ENCODE peak calls at places on chromosome 4, in five cellular contexts. One of them, this sample, is unnamed.

GRCh38 chr4:147834480-147834879 is 102.6 kb downstream of the ARHGAP10 start:
- DNase-seq in thyroid gland: no peak
- DNase-seq in heart left ventricle: no peak
- DNase-seq in suprapubic skin: no peak
- DNase-seq in tibial nerve: no peak
- DNase-seq in this sample: no peak

GRCh38 chr4:154738426-154738825 is 5.4 kb upstream of the LRAT start:
- DNase-seq in heart left ventricle: no peak
- DNase-seq in thyroid gland: peak; percentile 74
- DNase-seq in tibial nerve: no peak
- DNase-seq in suprapubic skin: no peak
- DNase-seq in this sample: no peak

GRCh38 chr4:125268065-125268755 is 46.5 kb upstream of the FAT4 start:
- DNase-seq in heart left ventricle: no peak
- DNase-seq in tibial nerve: no peak
- DNase-seq in thyroid gland: no peak
- DNase-seq in suprapubic skin: no peak
- DNase-seq in this sample: no peak

GRCh38 chr4:2583517-2583916 is 47.1 kb downstream of the FAM193A start:
- DNase-seq in suprapubic skin: no peak
- DNase-seq in heart left ventricle: no peak
- DNase-seq in thyroid gland: peak; percentile 58
- DNase-seq in tibial nerve: no peak
- DNase-seq in this sample: no peak

GRCh38 chr4:155944516-155944915 is 9.2 kb downstream of the CTSO start:
- DNase-seq in tibial nerve: no peak
- DNase-seq in thyroid gland: no peak
- DNase-seq in heart left ventricle: no peak
- DNase-seq in suprapubic skin: no peak
- DNase-seq in this sample: no peak

GRCh38 chr4:96260071-96260682 is 420.3 kb downstream of the PDHA2 start:
- DNase-seq in suprapubic skin: no peak
- DNase-seq in tibial nerve: no peak
- DNase-seq in heart left ventricle: no peak
- DNase-seq in thyroid gland: no peak
- DNase-seq in this sample: no peak

GRCh38 chr4:145341381-145341780 is 140.3 kb upstream of the SMAD1 start:
- DNase-seq in heart left ventricle: no peak
- DNase-seq in tibial nerve: no peak
- DNase-seq in suprapubic skin: no peak
- DNase-seq in thyroid gland: no peak
- DNase-seq in this sample: no peak

GRCh38 chr4:11799182-11799581 is 370.5 kb upstream of the HS3ST1 start:
- DNase-seq in thyroid gland: no peak
- DNase-seq in suprapubic skin: no peak
- DNase-seq in heart left ventricle: no peak
- DNase-seq in tibial nerve: no peak
- DNase-seq in this sample: no peak

GRCh38 chr4:140851032-140851636 is 94.9 kb upstream of the TBC1D9 start:
- DNase-seq in tibial nerve: peak; percentile 84
- DNase-seq in thyroid gland: peak; percentile 31
- DNase-seq in suprapubic skin: no peak
- DNase-seq in heart left ventricle: no peak
- DNase-seq in this sample: peak; percentile 50

GRCh38 chr4:69749771-69750170 is 10.6 kb downstream of the SULT1B1 start:
- DNase-seq in heart left ventricle: no peak
- DNase-seq in tibial nerve: no peak
- DNase-seq in suprapubic skin: no peak
- DNase-seq in thyroid gland: no peak
- DNase-seq in this sample: no peak

GRCh38 chr4:181822005-181822375 is 421.2 kb upstream of the TENM3 start:
- DNase-seq in heart left ventricle: no peak
- DNase-seq in thyroid gland: peak; percentile 17
- DNase-seq in tibial nerve: no peak
- DNase-seq in suprapubic skin: no peak
- DNase-seq in this sample: peak; percentile 72

GRCh38 chr4:7756561-7757355 is 182.9 kb downstream of the AFAP1 start:
- DNase-seq in suprapubic skin: no peak
- DNase-seq in thyroid gland: no peak
- DNase-seq in tibial nerve: no peak
- DNase-seq in heart left ventricle: peak; percentile 36
- DNase-seq in this sample: no peak

GRCh38 chr4:150695162-150695561 is 113.2 kb downstream of the MAB21L2 start:
- DNase-seq in tibial nerve: no peak
- DNase-seq in suprapubic skin: no peak
- DNase-seq in heart left ventricle: no peak
- DNase-seq in thyroid gland: no peak
- DNase-seq in this sample: no peak

GRCh38 chr4:6198768-6199343 is 1.5 kb downstream of the JAKMIP1 start:
- DNase-seq in heart left ventricle: no peak
- DNase-seq in thyroid gland: no peak
- DNase-seq in suprapubic skin: no peak
- DNase-seq in tibial nerve: no peak
- DNase-seq in this sample: no peak

GRCh38 chr4:87005690-87006461 is 71.1 kb downstream of the AFF1 start:
- DNase-seq in tibial nerve: no peak
- DNase-seq in suprapubic skin: no peak
- DNase-seq in thyroid gland: no peak
- DNase-seq in heart left ventricle: no peak
- DNase-seq in this sample: no peak

GRCh38 chr4:3724319-3725231 is 41.6 kb upstream of the ADRA2C start:
- DNase-seq in heart left ventricle: no peak
- DNase-seq in tibial nerve: no peak
- DNase-seq in suprapubic skin: no peak
- DNase-seq in thyroid gland: no peak
- DNase-seq in this sample: no peak

GRCh38 chr4:144611850-144612249 is 34.1 kb upstream of the HHIP start:
- DNase-seq in heart left ventricle: no peak
- DNase-seq in thyroid gland: no peak
- DNase-seq in tibial nerve: no peak
- DNase-seq in suprapubic skin: no peak
- DNase-seq in this sample: peak; percentile 3

GRCh38 chr4:10180927-10181744 is 64.5 kb upstream of the WDR1 start:
- DNase-seq in tibial nerve: no peak
- DNase-seq in heart left ventricle: no peak
- DNase-seq in suprapubic skin: no peak
- DNase-seq in thyroid gland: no peak
- DNase-seq in this sample: no peak

GRCh38 chr4:52868138-52868537 is 6.0 kb downstream of the RASL11B start:
- DNase-seq in heart left ventricle: peak; percentile 72
- DNase-seq in suprapubic skin: no peak
- DNase-seq in thyroid gland: peak; percentile 88
- DNase-seq in tibial nerve: no peak
- DNase-seq in this sample: peak; percentile 86

GRCh38 chr4:176970853-176971252 is 178.1 kb upstream of the VEGFC start:
- DNase-seq in thyroid gland: no peak
- DNase-seq in heart left ventricle: no peak
- DNase-seq in suprapubic skin: no peak
- DNase-seq in tibial nerve: no peak
- DNase-seq in this sample: no peak

GRCh38 chr4:139785356-139785755 is 119.7 kb downstream of the MGST2 start:
- DNase-seq in thyroid gland: no peak
- DNase-seq in tibial nerve: no peak
- DNase-seq in suprapubic skin: no peak
- DNase-seq in heart left ventricle: no peak
- DNase-seq in this sample: no peak

GRCh38 chr4:48247142-48247877 is 22.3 kb downstream of the TEC start:
- DNase-seq in suprapubic skin: no peak
- DNase-seq in thyroid gland: no peak
- DNase-seq in heart left ventricle: no peak
- DNase-seq in tibial nerve: no peak
- DNase-seq in this sample: no peak

GRCh38 chr4:110636231-110636676 is 13.4 kb upstream of the PITX2 start:
- DNase-seq in tibial nerve: no peak
- DNase-seq in suprapubic skin: no peak
- DNase-seq in thyroid gland: no peak
- DNase-seq in heart left ventricle: no peak
- DNase-seq in this sample: no peak
- H3K4me3 ChIP-seq in tibial nerve: no peak overlapping the region
- H3K4me3 ChIP-seq in suprapubic skin: peak overlapping the region; percentile 41
- H3K4me3 ChIP-seq in thyroid gland: no peak overlapping the region
- H3K4me3 ChIP-seq in heart left ventricle: no peak overlapping the region
- H3K4me3 ChIP-seq in this sample: no peak overlapping the region

GRCh38 chr4:174281182-174281737 is 2.2 kb downstream of the FBXO8 start:
- DNase-seq in tibial nerve: no peak
- DNase-seq in thyroid gland: no peak
- DNase-seq in suprapubic skin: no peak
- DNase-seq in heart left ventricle: no peak
- DNase-seq in this sample: no peak

GRCh38 chr4:174286870-174287269 is 3.2 kb downstream of the CEP44 start:
- DNase-seq in tibial nerve: no peak
- DNase-seq in suprapubic skin: no peak
- DNase-seq in thyroid gland: no peak
- DNase-seq in heart left ventricle: no peak
- DNase-seq in this sample: no peak

GRCh38 chr4:174282836-174283506 is 496 bp downstream of the FBXO8 start:
- DNase-seq in heart left ventricle: peak; percentile 74
- DNase-seq in thyroid gland: peak; percentile 81
- DNase-seq in suprapubic skin: peak; percentile 87
- DNase-seq in tibial nerve: peak; percentile 86
- DNase-seq in this sample: peak; percentile 83

GRCh38 chr4:174284181-174284886 is 623 bp downstream of the CEP44 start:
- DNase-seq in tibial nerve: no peak
- DNase-seq in thyroid gland: no peak
- DNase-seq in heart left ventricle: no peak
- DNase-seq in suprapubic skin: no peak
- DNase-seq in this sample: no peak

GRCh38 chr4:174283507-174284180 is at the start of the genes CEP44 and FBXO8:
- DNase-seq in thyroid gland: peak; percentile 67
- DNase-seq in heart left ventricle: peak; percentile 80
- DNase-seq in tibial nerve: peak; percentile 72
- DNase-seq in suprapubic skin: peak; percentile 77
- DNase-seq in this sample: peak; percentile 76
- TF ChIP-seq POLR2A in thyroid gland: no peak
- TF ChIP-seq POLR2A in heart left ventricle: no peak
- TF ChIP-seq POLR2A in tibial nerve: peak; percentile 39
- TF ChIP-seq POLR2A in suprapubic skin: peak; percentile 8
- TF ChIP-seq POLR2A in this sample: peak; percentile 74

DNA sequence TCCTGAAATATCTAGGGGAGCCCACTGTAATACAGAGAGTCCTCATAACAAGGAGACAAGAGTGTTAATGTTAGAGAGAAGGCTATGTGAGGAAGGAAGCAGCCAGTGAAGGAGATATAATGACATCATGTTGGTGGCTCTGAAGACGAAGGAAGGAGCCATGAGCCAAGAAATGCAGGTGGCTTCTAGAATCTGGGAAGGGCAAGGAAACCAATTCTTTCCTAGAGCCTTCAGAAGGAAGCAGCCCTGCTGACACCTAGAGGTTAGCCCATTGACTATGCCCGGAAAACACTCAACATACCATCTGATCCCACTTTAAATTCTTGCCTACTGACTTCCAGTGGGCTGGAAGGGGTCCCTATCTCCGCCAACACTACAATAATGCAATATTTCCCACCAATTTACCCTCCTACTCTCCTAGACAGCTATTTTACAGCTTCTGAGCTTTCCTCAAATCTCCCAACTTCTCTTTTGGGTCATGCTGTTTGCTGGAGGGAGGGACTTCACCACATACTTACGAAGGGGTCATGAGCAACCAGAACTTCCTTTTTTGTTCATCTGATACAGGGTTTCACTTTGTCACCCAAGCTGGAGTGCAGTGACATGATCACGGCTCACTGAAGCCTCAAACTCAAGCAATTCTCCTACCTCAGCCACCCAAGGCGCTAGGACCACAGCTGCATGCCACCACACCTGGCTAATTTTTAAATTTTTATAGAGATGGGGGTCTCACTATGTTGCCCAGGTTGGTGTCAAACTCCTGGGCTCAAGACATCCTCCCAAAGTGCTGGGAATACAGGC is 25.2 kb upstream of the G3BP2 start:
- DNase-seq in tibial nerve: no peak
- DNase-seq in heart left ventricle: no peak
- DNase-seq in suprapubic skin: no peak
- DNase-seq in thyroid gland: no peak
- DNase-seq in this sample: peak; percentile 3
- H3K27ac ChIP-seq in tibial nerve: no peak overlapping the region
- H3K27ac ChIP-seq in heart left ventricle: no peak overlapping the region
- H3K27ac ChIP-seq in suprapubic skin: peak overlapping the region; percentile 29
- H3K27ac ChIP-seq in thyroid gland: peak overlapping the region; percentile 24
- H3K27ac ChIP-seq in this sample: no peak overlapping the region

DNA sequence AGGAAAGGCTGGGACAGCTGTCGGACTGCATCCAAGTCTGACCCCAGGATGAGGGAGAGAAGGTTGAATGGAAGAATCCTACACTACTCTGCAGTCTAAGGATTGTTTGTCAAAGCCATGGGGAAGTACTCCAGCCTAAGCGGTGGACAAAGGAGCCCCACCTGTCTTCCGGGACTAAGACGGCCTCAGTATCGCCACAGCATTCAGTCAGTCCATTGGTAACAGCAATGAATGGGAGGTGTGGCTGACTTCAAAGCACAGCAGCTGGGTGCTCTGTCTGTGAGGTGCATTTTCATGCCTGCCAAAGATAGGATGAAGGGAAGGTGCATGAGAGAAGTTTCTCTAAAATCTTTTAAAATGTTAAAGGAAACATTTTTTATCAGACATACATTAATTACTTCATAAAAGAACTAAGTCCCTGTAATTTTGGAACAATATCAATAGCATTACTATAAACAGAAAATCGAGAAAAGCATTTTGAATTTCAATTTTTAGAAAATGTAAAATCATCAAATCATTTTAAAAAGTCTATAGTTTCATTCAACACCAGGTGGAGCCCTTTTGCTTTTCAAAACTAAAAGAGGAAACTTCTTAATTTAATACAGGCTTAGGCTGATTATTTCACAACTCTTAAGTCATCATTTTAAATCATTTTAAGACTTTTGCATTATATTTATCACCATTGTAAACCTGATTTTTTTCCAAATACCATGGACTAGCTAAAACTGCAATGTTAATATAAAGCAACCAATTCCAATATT is 27.6 kb upstream of the INTU start:
- DNase-seq in heart left ventricle: no peak
- DNase-seq in suprapubic skin: no peak
- DNase-seq in thyroid gland: no peak
- DNase-seq in tibial nerve: no peak
- DNase-seq in this sample: no peak
- H3K4me3 ChIP-seq in heart left ventricle: no peak overlapping the region
- H3K4me3 ChIP-seq in suprapubic skin: no peak overlapping the region
- H3K4me3 ChIP-seq in thyroid gland: no peak overlapping the region
- H3K4me3 ChIP-seq in tibial nerve: no peak overlapping the region
- H3K4me3 ChIP-seq in this sample: no peak overlapping the region